ENCODE peak calls at places on chromosomes 5 and 9, in seven cellular contexts. R, F, W, M, I, P and U are unnamed samples.

GRCh38 chr5:4199036-4199435 is 603.4 kb downstream of the IRX1 start:
- DNase-seq in R (no peak), F (no peak), W (no peak), M (no peak), I (no peak), P (no peak), U (no peak)

GRCh38 chr5:62306494-62307363 is 723 bp downstream of the KIF2A start:
- DNase-seq in R (peak; percentile 11), F (no peak), W (peak; percentile 34), M (peak; percentile 51), I (peak; percentile 33), P (peak; percentile 20), U (no peak)

GRCh38 chr5:61464512-61464911 is 132.5 kb downstream of the ZSWIM6 start:
- DNase-seq in R (no peak), F (peak; percentile 5), W (no peak), M (no peak), I (no peak), P (no peak), U (no peak)

GRCh38 chr5:116479776-116480675 is 94.6 kb downstream of the SEMA6A start:
- DNase-seq in R (no peak), F (no peak), W (no peak), M (no peak), I (no peak), P (no peak), U (no peak)

GRCh38 chr5:19855453-19855852 is 132.5 kb downstream of the CDH18 start:
- DNase-seq in R (no peak), F (no peak), W (no peak), M (no peak), I (no peak), P (no peak), U (no peak)

GRCh38 chr5:2756211-2756746 is 4.8 kb upstream of the IRX2 start:
- DNase-seq in R (peak; percentile 58), F (no peak), W (peak; percentile 78), M (peak; percentile 89), I (no peak), P (no peak), U (no peak)

GRCh38 chr9:37220971-37221370 is 100.6 kb downstream of the ZCCHC7 start:
- DNase-seq in R (no peak), F (no peak), W (peak; percentile 69), M (peak; percentile 53), I (no peak), P (no peak), U (peak; percentile 60)

GRCh38 chr9:113990975-113991471 is 87.1 kb downstream of the AMBP start:
- DNase-seq in R (no peak), F (no peak), W (no peak), M (no peak), I (no peak), P (no peak), U (no peak)

GRCh38 chr9:36881316-36882116 is 152.6 kb downstream of the PAX5 start:
- DNase-seq in R (no peak), F (no peak), W (no peak), M (no peak), I (no peak), P (no peak), U (no peak)